ENCODE peak calls at places on chromosomes 13 and 19, in six cellular contexts. K is hepatic stellate cell; A is activated CD4-positive, CD25-positive, alpha-beta regulatory T cell; M is ecto neural progenitor cell; U is tibial nerve; R is NCI-H69. O is an unnamed sample.

GRCh38 chr13:93786846-93787245 is 560.2 kb downstream of the GPC6 start:
- DNase-seq in R (peak; percentile 87), U (no peak), A (no peak), K (no peak), M (no peak), O (no peak)

GRCh38 chr19:3201911-3202310 is 16.2 kb downstream of the NCLN start:
- DNase-seq in M (no peak), K (no peak), U (no peak), R (no peak), A (no peak), O (no peak)

GRCh38 chr13:91454666-91455065 is 56.2 kb downstream of the GPC5 start:
- DNase-seq in A (no peak), R (no peak), K (no peak), U (no peak), M (no peak), O (no peak)

GRCh38 chr13:30466841-30467252 is 1.1 kb upstream of the HMGB1 start:
- DNase-seq in K (no peak), A (no peak), U (no peak), R (peak; percentile 37), M (no peak), O (no peak)

GRCh38 chr13:86933676-86934075 is 737.5 kb upstream of the SLITRK5 start:
- DNase-seq in M (no peak), R (no peak), A (no peak), U (no peak), K (no peak), O (no peak)

GRCh38 chr19:55585658-55586339 is 5.2 kb upstream of the ZNF579 start:
- DNase-seq in U (peak; percentile 36), R (peak; percentile 95), K (peak; percentile 66), M (peak; percentile 89), A (no peak), O (peak; percentile 56)

GRCh38 chr13:39811051-39811450 is 155.6 kb downstream of the COG6 start:
- DNase-seq in A (no peak), M (no peak), R (no peak), K (no peak), U (no peak), O (no peak)

GRCh38 chr19:51131780-51132680 is 7.3 kb downstream of the SIGLEC9 start:
- DNase-seq in R (no peak), A (no peak), U (no peak), M (no peak), K (peak; percentile 66), O (peak; percentile 67)

GRCh38 chr19:2083174-2083854 is 12.8 kb downstream of the MOB3A start:
- DNase-seq in A (peak; percentile 51), K (no peak), M (no peak), R (no peak), U (no peak), O (no peak)

GRCh38 chr19:4538601-4538954 is 1.3 kb downstream of the LRG1 start:
- DNase-seq in K (no peak), A (no peak), U (no peak), M (no peak), R (peak; percentile 34), O (no peak)

GRCh38 chr13:26423634-26424033 is 133.8 kb upstream of the WASF3 start:
- DNase-seq in K (no peak), M (no peak), A (no peak), U (no peak), R (no peak), O (no peak)

GRCh38 chr19:56476671-56477428 is at the start of gene ZNF667:
- DNase-seq in U (peak; percentile 16), M (no peak), K (peak; percentile 60), A (no peak), R (no peak), O (no peak)

GRCh38 chr13:100648354-100648753 is 26.2 kb downstream of the TMTC4 start:
- DNase-seq in U (no peak), R (no peak), A (no peak), M (no peak), K (no peak), O (no peak)